ENCODE peak calls at places on chromosome 12, in eight cellular contexts. G is lower lobe of right lung, K is choroid plexus epithelial cell, V is kidney, J is suprapubic skin, M is left ventricle myocardium inferior, F is keratinocyte, Z is lung. T is an unnamed sample.

GRCh38 chr12:1533205-1533601 is 61.2 kb downstream of the FBXL14 start:
- DNase-seq in K (no peak), V (no peak), Z (no peak), M (no peak), J (no peak), G (no peak), F (no peak), T (no peak)

GRCh38 chr12:79482921-79483320 is 207.8 kb downstream of the PAWR start:
- DNase-seq in K (no peak), Z (no peak), F (no peak), J (no peak), V (no peak), M (no peak), G (no peak), T (no peak)

GRCh38 chr12:47753021-47754001 is 5.4 kb downstream of the RAPGEF3 start:
- DNase-seq in K (no peak), F (no peak), M (peak), Z (peak), J (peak), V (peak), G (peak), T (no peak)

GRCh38 chr12:132366341-132366861 is 37.0 kb upstream of the GALNT9 start:
- DNase-seq in K (no peak), M (no peak), F (no peak), Z (no peak), G (no peak), J (peak), V (peak), T (no peak)

GRCh38 chr12:53096089-53096741 is 1.3 kb upstream of the IGFBP6 start:
- DNase-seq in F (no peak), V (peak), K (peak), M (peak), J (peak), G (no peak), Z (peak), T (no peak)

GRCh38 chr12:32025906-32026305 is 66.7 kb downstream of the RESF1 start:
- DNase-seq in F (no peak), J (no peak), Z (no peak), M (no peak), V (no peak), G (no peak), K (no peak), T (no peak)

GRCh38 chr12:75641031-75641780 is 129.8 kb upstream of the KRR1 start:
- DNase-seq in V (no peak), M (no peak), Z (no peak), J (no peak), F (no peak), K (peak), G (no peak), T (no peak)

GRCh38 chr12:33649992-33650391 is 210.4 kb upstream of the SYT10 start:
- DNase-seq in F (no peak), Z (no peak), K (no peak), M (no peak), G (no peak), V (no peak), J (no peak), T (no peak)

GRCh38 chr12:45989277-45989856 is 1.0 kb downstream of the SCAF11 start:
- DNase-seq in J (no peak), V (no peak), Z (peak), G (no peak), F (no peak), K (peak), M (no peak), T (no peak)

GRCh38 chr12:105850103-105850968 is 288.4 kb downstream of the NUAK1 start:
- DNase-seq in V (no peak), Z (no peak), K (peak), J (no peak), M (no peak), F (no peak), G (no peak), T (no peak)

GRCh38 chr12:75526655-75527511 is 15.5 kb upstream of the KRR1 start:
- DNase-seq in K (peak), F (no peak), J (no peak), M (no peak), Z (no peak), G (no peak), V (no peak), T (no peak)

GRCh38 chr12:52515927-52516831 is 4.0 kb downstream of the KRT5 start:
- DNase-seq in V (no peak), J (peak), K (no peak), Z (peak), M (no peak), G (no peak), F (peak), T (no peak)

GRCh38 chr12:57736743-57737466 is 1.6 kb downstream of the AGAP2 start:
- DNase-seq in V (no peak), Z (no peak), M (no peak), G (no peak), F (no peak), K (no peak), J (no peak), T (no peak)

GRCh38 chr12:46830731-46831334 is 5.0 kb upstream of the SLC38A4 start:
- DNase-seq in G (no peak), V (no peak), J (no peak), K (no peak), F (no peak), M (no peak), Z (no peak), T (no peak)

GRCh38 chr12:77387214-77387613 is 321.8 kb upstream of the E2F7 start:
- DNase-seq in Z (no peak), J (no peak), V (no peak), M (no peak), F (no peak), K (no peak), G (no peak), T (no peak)
- H3K4me3 ChIP-seq in Z (no peak), J (no peak), V (no peak), M (no peak), F (no peak), K (no peak), G (no peak), T (no peak)

GRCh38 chr12:68451261-68452091 is 119.3 kb upstream of the MDM1 start:
- DNase-seq in J (peak), M (peak), G (no peak), K (peak), Z (peak), V (no peak), F (no peak), T (no peak)
- TF ChIP-seq CTCF in J (no peak), M (no peak), G (no peak), K (no peak), Z (no peak), V (no peak), F (no peak), T (no peak)

GRCh38 chr12:6386522-6386921 is 2.6 kb downstream of the LTBR start:
- DNase-seq in J (no peak), G (no peak), V (no peak), K (no peak), Z (no peak), M (no peak), F (no peak), T (no peak)

GRCh38 chr12:6387541-6387940 is 3.6 kb downstream of the LTBR start:
- DNase-seq in Z (no peak), F (no peak), G (no peak), J (no peak), M (no peak), V (no peak), K (no peak), T (no peak)

GRCh38 chr12:6383572-6384498 is at the start of gene LTBR:
- DNase-seq in G (peak), K (peak), M (peak), Z (peak), J (peak), V (peak), F (no peak), T (peak)

GRCh38 chr12:6384499-6385436 is 806 bp downstream of the LTBR start:
- DNase-seq in M (no peak), F (no peak), K (peak), G (no peak), V (no peak), J (no peak), Z (no peak), T (no peak)

DNA sequence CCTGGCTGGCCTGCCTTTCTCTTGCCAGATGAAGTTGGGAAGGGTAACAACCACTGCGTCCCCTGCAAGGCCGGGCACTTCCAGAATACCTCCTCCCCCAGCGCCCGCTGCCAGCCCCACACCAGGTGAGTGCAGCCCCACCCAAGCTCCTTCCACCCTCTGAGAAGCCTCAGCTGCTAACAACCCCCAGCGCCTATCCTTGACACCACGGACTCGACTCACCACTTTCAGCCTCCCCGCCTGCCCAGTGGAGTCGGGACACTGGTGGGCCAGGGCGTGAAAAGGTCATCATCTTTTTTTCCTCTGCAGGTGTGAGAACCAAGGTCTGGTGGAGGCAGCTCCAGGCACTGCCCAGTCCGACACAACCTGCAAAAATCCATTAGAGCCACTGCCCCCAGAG is 2.1 kb downstream of the LTBR start:
- DNase-seq in J (no peak), Z (no peak), F (no peak), M (no peak), V (no peak), G (no peak), K (no peak), T (no peak)
- H3K4me3 ChIP-seq in J (no peak), Z (no peak), F (peak), M (no peak), V (no peak), G (peak), K (no peak), T (peak)

GRCh38 chr12:48856379-48856778 is 4.4 kb upstream of the DDX23 start:
- DNase-seq in J (no peak), Z (no peak), F (no peak), M (no peak), K (no peak), G (no peak), V (no peak), T (no peak)

GRCh38 chr12:48854488-48854887 is 2.5 kb upstream of the DDX23 start:
- DNase-seq in Z (no peak), G (no peak), J (no peak), F (no peak), K (no peak), V (no peak), M (no peak), T (no peak)

GRCh38 chr12:48859607-48860006 is 6.1 kb downstream of the RND1 start:
- DNase-seq in K (no peak), M (no peak), V (no peak), G (no peak), J (no peak), F (no peak), Z (no peak), T (no peak)

GRCh38 chr12:48858043-48858442 is 6.1 kb upstream of the DDX23 start:
- DNase-seq in Z (no peak), M (no peak), V (no peak), K (no peak), G (no peak), F (no peak), J (no peak), T (no peak)

DNA sequence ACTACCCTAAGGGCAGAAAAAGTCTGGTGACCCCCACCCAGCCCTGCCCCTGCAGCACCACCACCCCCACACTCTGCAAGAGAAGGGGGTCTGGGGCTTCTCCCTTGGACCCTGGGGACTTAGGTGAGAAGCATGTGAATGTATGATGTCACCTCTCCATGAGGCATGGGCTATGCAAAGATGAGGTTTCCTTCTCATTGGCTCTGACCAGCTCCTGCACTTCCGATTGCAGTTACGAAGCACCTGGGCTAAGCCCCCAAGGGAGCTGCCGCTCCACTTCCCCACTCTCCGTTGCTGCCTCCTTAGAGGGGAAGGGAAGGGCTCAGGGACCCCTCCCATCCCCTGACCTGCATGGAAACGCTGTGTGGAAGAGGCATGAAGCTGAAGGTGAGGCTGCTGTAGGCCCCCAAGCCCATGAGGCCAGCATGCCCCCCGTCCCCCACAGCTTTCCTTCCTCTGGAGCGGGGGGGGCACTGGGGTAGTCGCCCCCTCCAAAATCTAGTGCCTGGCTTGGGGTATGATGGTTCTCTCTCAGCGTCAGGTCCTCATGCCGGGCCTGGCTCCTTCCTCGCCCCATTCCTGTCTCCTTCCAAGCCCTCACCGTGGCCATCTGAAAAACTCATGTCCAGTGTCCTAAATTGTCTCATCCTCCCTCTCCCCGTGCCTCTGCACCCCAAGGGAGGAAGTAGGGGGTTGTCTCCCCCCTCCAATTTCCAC is 5.5 kb upstream of the DDX23 start:
- DNase-seq in M (no peak), G (no peak), K (no peak), J (no peak), F (no peak), V (no peak), Z (no peak), T (no peak)
- TF ChIP-seq CTCF in M (no peak), G (no peak), K (no peak), J (no peak), F (no peak), V (no peak), Z (no peak), T (no peak)

DNA sequence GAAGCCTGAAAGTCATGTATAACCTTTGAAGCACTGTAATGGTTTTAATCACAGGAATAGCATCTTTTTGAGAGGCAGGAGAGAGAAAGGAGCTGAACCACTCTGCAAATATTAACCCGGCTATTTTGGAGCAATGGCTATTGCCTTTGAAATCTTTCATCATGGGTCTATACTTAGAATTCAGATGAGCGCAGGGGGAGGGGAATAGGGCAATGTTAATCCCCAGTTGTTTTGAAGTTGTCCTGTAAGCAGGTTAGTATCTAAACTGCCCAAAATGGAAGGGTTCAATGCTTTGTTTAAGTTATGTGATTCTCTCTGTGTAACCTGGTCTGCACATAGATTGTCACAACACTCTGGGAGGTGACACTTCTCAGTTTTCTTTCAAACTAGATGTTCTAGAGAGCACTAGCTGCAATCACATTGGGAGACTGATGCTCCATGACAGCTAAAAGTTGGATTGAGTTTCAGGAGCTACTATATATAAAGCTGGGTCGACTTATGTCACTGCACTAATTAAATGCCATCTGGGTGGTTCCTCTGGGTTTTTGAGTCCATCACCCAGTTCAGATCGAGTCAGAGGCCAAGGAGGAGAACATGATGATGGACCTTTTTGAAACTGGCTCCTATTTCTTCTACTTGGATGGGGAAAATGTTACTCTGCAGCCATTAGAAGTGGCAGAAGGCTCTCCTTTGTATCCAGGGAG is at the start of gene MYF6:
- DNase-seq in V (no peak), Z (no peak), J (no peak), F (no peak), G (no peak), M (no peak), K (no peak), T (no peak)
- H3K4me3 ChIP-seq in V (peak), Z (no peak), J (no peak), F (no peak), G (no peak), M (peak), K (peak), T (no peak)

GRCh38 chr12:221736-222135 is 7.8 kb upstream of the SLC6A12 start:
- DNase-seq in Z (no peak), M (no peak), F (no peak), J (no peak), G (no peak), K (no peak), V (no peak), T (no peak)

GRCh38 chr12:225012-225411 is 11.1 kb upstream of the SLC6A12 start:
- DNase-seq in M (no peak), G (no peak), Z (no peak), F (no peak), J (no peak), V (no peak), K (no peak), T (no peak)

GRCh38 chr12:226401-226800 is 12.4 kb upstream of the SLC6A12 start:
- DNase-seq in F (no peak), M (no peak), K (no peak), V (no peak), Z (no peak), G (no peak), J (no peak), T (no peak)

GRCh38 chr12:223751-224240 is 9.8 kb upstream of the SLC6A12 start:
- DNase-seq in F (no peak), V (no peak), Z (no peak), G (no peak), J (no peak), M (no peak), K (no peak), T (no peak)

DNA sequence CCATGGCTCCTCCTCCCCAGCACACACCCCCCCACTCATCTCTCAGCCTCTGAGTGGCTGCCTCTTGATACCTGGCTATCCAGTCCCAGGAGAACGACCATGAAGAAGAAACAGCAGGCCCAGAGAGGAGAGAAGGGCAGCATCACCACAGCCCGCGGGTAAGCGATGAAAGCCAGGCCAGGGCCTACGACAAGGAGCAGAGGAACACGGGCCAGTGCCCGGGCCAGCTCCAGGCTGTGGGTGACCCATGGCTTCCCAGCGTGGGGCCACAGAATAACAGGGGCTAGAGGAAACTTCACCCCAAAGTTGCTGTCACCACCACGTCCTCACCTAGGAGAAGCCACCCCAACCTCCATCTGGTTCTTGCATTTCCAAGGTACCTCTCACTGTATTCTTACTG is 10.4 kb upstream of the SLC6A12 start:
- DNase-seq in F (no peak), V (no peak), G (no peak), Z (no peak), M (no peak), K (no peak), J (no peak), T (no peak)
- TF ChIP-seq CTCF in F (no peak), V (no peak), G (no peak), Z (no peak), M (no peak), K (no peak), J (no peak), T (no peak)

GRCh38 chr12:112833272-112833671 is 41.7 kb downstream of the RPH3A start:
- DNase-seq in F (no peak), J (no peak), M (no peak), Z (no peak), V (no peak), K (no peak), G (no peak), T (no peak)

GRCh38 chr12:112824701-112825100 is 33.2 kb downstream of the RPH3A start:
- DNase-seq in Z (no peak), K (no peak), V (no peak), M (no peak), J (no peak), G (no peak), F (no peak), T (no peak)

GRCh38 chr12:112824166-112824565 is 32.6 kb downstream of the RPH3A start:
- DNase-seq in J (no peak), F (no peak), Z (no peak), G (no peak), V (no peak), M (no peak), K (no peak), T (no peak)

GRCh38 chr12:112826011-112826410 is 34.5 kb downstream of the RPH3A start:
- DNase-seq in J (no peak), V (no peak), M (no peak), F (no peak), K (no peak), G (no peak), Z (no peak), T (no peak)

DNA sequence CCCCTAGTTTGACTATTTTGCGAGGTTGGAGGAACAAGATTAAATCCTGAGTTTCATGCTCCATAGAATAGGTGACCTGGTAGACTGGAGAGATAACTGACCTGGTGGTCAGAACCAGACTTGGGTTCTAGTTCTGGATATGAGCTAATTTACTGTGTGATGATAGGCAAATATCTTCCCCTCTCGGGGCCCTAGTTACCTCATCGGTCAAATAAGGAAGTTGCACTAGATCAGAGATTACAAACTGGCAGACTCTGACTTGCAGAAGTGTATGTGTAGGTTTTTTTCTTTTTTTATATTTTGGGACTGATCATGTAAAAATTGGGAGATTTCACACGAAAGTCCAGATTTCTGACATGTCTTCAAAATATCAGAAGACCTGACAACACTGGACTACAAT is 37.0 kb downstream of the RPH3A start:
- DNase-seq in K (no peak), F (no peak), G (no peak), M (no peak), J (no peak), V (no peak), Z (no peak), T (no peak)
- H3K4me3 ChIP-seq in K (no peak), F (no peak), G (no peak), M (no peak), J (no peak), V (no peak), Z (no peak), T (no peak)

GRCh38 chr12:50734409-50735263 is 29.3 kb upstream of the ATF1 start:
- DNase-seq in V (no peak), Z (no peak), M (no peak), F (no peak), K (peak), G (no peak), J (no peak), T (no peak)
- TF ChIP-seq CTCF in V (peak), Z (peak), M (peak), F (peak), K (peak), G (peak), J (no peak), T (peak)